ENCODE peak calls at places on chromosomes 7 and 10, in four cellular contexts. W is A549, L is heart left ventricle, M is WTC11. T is an unnamed sample.
A peak's percentile ranks its signal among the peaks of the same experiment; 100 is the strongest.

GRCh38 chr7:140904081-140904480 is 20.6 kb downstream of the BRAF start:
- DNase-seq in W (no peak), L (no peak), M (no peak), T (no peak)

GRCh38 chr7:4709187-4709586 is 27.1 kb downstream of the FOXK1 start:
- DNase-seq in W (no peak), L (no peak), M (peak; percentile 27), T (no peak)

GRCh38 chr7:68461430-68461829 is 1136.8 kb upstream of the AUTS2 start:
- DNase-seq in W (no peak), L (no peak), M (no peak), T (no peak)

GRCh38 chr10:102001435-102002068 is 54.4 kb downstream of the ARMH3 start:
- DNase-seq in W (no peak), L (no peak), M (no peak), T (no peak)

GRCh38 chr7:76364198-76364584 is 5.4 kb upstream of the YWHAG start:
- DNase-seq in W (no peak), L (peak; percentile 49), M (no peak), T (no peak)

GRCh38 chr10:86180861-86181260 is 185.7 kb downstream of the GRID1 start:
- DNase-seq in W (no peak), L (no peak), M (no peak), T (no peak)

GRCh38 chr7:37921876-37922275 is 1.4 kb downstream of the EPDR1 start:
- DNase-seq in W (no peak), L (no peak), M (no peak), T (no peak)

GRCh38 chr10:69910566-69910965 is 108.9 kb downstream of the COL13A1 start:
- DNase-seq in W (no peak), L (no peak), M (no peak), T (no peak)

GRCh38 chr10:130017010-130017630 is 53.0 kb upstream of the EBF3 start:
- DNase-seq in W (no peak), L (no peak), M (no peak), T (no peak)

GRCh38 chr7:145224775-145225174 is 388.9 kb upstream of the TPK1 start:
- DNase-seq in W (no peak), L (no peak), M (no peak), T (no peak)

GRCh38 chr10:33716461-33717267 is 382.2 kb upstream of the NRP1 start:
- DNase-seq in W (no peak), L (no peak), M (no peak), T (no peak)

GRCh38 chr7:78326870-78327269 is 528.3 kb downstream of the PHTF2 start:
- DNase-seq in W (no peak), L (peak; percentile 66), M (no peak), T (peak; percentile 52)

GRCh38 chr10:30959855-30960247 is 71.8 kb downstream of the ZNF438 start:
- DNase-seq in W (no peak), L (no peak), M (no peak), T (no peak)

GRCh38 chr10:77533887-77534278 is 103.7 kb downstream of the KCNMA1 start:
- DNase-seq in W (peak; percentile 25), L (no peak), M (no peak), T (no peak)

GRCh38 chr10:121662945-121663917 is 65.0 kb upstream of the FGFR2 start:
- DNase-seq in W (peak; percentile 21), L (no peak), M (peak; percentile 80), T (peak; percentile 16)
- TF ChIP-seq CTCF in W (no peak), L (no peak), M (peak; percentile 85), T (no peak)

GRCh38 chr7:44131173-44132009 is 8.0 kb upstream of the POLD2 start:
- DNase-seq in W (no peak), L (peak; percentile 63), M (peak; percentile 58), T (no peak)
- TF ChIP-seq CTCF in W (peak; percentile 39), L (no peak), M (no peak), T (no peak)

GRCh38 chr7:151732834-151733585 is 143.9 kb downstream of the PRKAG2 start:
- DNase-seq in W (no peak), L (no peak), M (no peak), T (no peak)

GRCh38 chr7:151738925-151739324 is 138.0 kb downstream of the PRKAG2 start:
- DNase-seq in W (no peak), L (no peak), M (no peak), T (no peak)

GRCh38 chr7:151735854-151736402 is 141.0 kb downstream of the PRKAG2 start:
- DNase-seq in W (no peak), L (peak; percentile 57), M (no peak), T (no peak)

GRCh38 chr7:151735186-151735853 is 141.6 kb downstream of the PRKAG2 start:
- DNase-seq in W (no peak), L (no peak), M (no peak), T (no peak)

DNA sequence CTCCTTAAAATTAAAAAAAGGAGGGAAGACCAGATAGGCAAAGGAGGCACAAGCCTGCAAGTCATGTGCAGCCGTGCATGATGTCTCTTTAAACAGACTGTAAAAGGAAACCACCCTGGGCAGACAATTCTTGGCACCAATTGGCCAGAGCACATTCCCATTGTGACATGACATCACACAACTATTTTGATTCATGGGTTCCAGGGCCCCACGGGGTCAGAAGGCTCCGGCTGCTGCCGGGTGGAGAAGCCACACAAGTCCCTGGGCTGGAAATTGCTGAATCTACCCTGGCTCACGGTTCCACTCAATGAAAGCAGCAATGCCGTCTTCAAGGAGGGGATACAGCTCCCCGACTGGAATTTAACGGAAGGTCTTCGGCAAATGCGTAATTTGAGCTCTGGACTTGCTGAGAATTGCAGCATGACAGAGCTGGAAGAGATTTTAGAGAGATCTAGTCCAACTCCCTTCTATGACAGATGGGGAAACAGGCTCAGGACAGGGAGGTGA is 140.5 kb downstream of the PRKAG2 start:
- DNase-seq in W (peak; percentile 98), L (peak; percentile 85), M (no peak), T (peak; percentile 69)
- TF ChIP-seq CTCF in W (no peak), L (no peak), M (no peak), T (peak; percentile 42)

GRCh38 chr10:109780997-109781396 is 142.3 kb downstream of the XPNPEP1 start:
- DNase-seq in W (no peak), L (no peak), M (no peak), T (no peak)

GRCh38 chr10:109784236-109784635 is 139.1 kb downstream of the XPNPEP1 start:
- DNase-seq in W (no peak), L (no peak), M (no peak), T (no peak)

GRCh38 chr10:109778993-109779392 is 144.3 kb downstream of the XPNPEP1 start:
- DNase-seq in W (no peak), L (no peak), M (no peak), T (no peak)

GRCh38 chr10:109783286-109783685 is 140.0 kb downstream of the XPNPEP1 start:
- DNase-seq in W (no peak), L (no peak), M (no peak), T (no peak)
- TF ChIP-seq CTCF in W (no peak), L (no peak), M (no peak), T (no peak)

DNA sequence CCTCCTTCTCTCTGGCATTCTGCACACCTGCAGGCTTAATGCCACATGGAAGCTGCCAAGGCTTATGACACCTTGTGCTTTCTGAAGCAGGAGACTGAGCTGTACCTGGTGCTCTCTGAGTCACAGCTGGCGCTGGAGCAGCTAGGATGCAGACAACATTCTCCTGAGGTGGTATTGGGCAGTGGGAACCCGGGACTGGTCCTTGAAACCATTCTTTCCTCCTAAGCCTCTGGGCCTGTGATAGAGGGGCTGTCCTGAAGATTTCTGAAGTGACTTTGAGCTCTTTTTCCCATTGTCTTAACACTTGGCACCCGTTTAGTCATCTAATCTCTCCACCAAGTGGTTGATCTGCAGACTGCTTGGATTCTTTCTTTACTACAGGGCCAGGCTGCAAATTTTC is 508.4 kb downstream of the TFEC start:
- DNase-seq in W (no peak), L (no peak), M (no peak), T (no peak)
- TF ChIP-seq CTCF in W (no peak), L (no peak), M (no peak), T (no peak)